ENCODE peak calls at places on chromosomes 6 and 20, in six cellular contexts. Y is anterior cingulate cortex; V is activated CD4-positive, alpha-beta T cell treated with anti-CD3 and anti-CD28 coated beads, Interleukin-2, amount 50 U/mL, for 1 hour; E is astrocyte of the spinal cord; I is heart left ventricle; N is ecto neural progenitor cell. H is an unnamed sample.

GRCh38 chr6:142867988-142868818 is 76.8 kb downstream of the HIVEP2 start:
- DNase-seq in Y (no peak), V (no peak), E (peak; percentile 59), I (no peak), N (no peak), H (no peak)

GRCh38 chr20:16391003-16391402 is 182.2 kb downstream of the KIF16B start:
- DNase-seq in Y (no peak), V (no peak), E (no peak), I (no peak), N (no peak), H (no peak)

GRCh38 chr20:64025826-64026412 is 10.1 kb upstream of the C20orf204 start:
- DNase-seq in Y (no peak), V (no peak), E (no peak), I (no peak), N (no peak), H (no peak)

GRCh38 chr20:64264091-64264490 is 8.5 kb downstream of the PCMTD2 start:
- DNase-seq in Y (no peak), V (no peak), E (no peak), I (no peak), N (no peak), H (no peak)

GRCh38 chr6:118739976-118740771 is 88.8 kb upstream of the CEP85L start:
- DNase-seq in Y (no peak), V (no peak), E (peak; percentile 15), I (no peak), N (no peak), H (no peak)

GRCh38 chr20:1377984-1378742 is 14.7 kb downstream of the FKBP1A start:
- DNase-seq in Y (no peak), V (no peak), E (peak; percentile 48), I (no peak), N (no peak), H (no peak)

GRCh38 chr20:50325215-50325614 is 134.6 kb downstream of the CEBPB start:
- DNase-seq in Y (no peak), V (no peak), E (no peak), I (no peak), N (no peak), H (no peak)

GRCh38 chr20:17967595-17968365 is 814 bp downstream of the SNX5 start:
- DNase-seq in Y (no peak), V (no peak), E (peak; percentile 59), I (no peak), N (no peak), H (no peak)

GRCh38 chr6:161549977-161550655 is 276.3 kb upstream of the AGPAT4 start:
- DNase-seq in Y (no peak), V (no peak), E (no peak), I (no peak), N (no peak), H (no peak)

GRCh38 chr6:122869437-122870024 is 80.5 kb downstream of the SMPDL3A start:
- DNase-seq in Y (peak; percentile 9), V (no peak), E (peak; percentile 60), I (no peak), N (no peak), H (no peak)

GRCh38 chr6:95780037-95780436 is 202.7 kb downstream of the MANEA start:
- DNase-seq in Y (no peak), V (no peak), E (no peak), I (no peak), N (no peak), H (no peak)

GRCh38 chr6:41408982-41409381 is 73.6 kb downstream of the NCR2 start:
- DNase-seq in Y (no peak), V (no peak), E (no peak), I (no peak), N (peak; percentile 66), H (no peak)

GRCh38 chr6:46898011-46898410 is 23.7 kb downstream of the ADGRF5 start:
- DNase-seq in Y (no peak), V (no peak), E (no peak), I (no peak), N (no peak), H (no peak)

GRCh38 chr6:129133770-129134192 is 250.8 kb downstream of the LAMA2 start:
- DNase-seq in Y (no peak), V (no peak), E (peak; percentile 79), I (no peak), N (no peak), H (no peak)

GRCh38 chr6:128118401-128118800 is 217.5 kb upstream of the THEMIS start:
- DNase-seq in Y (no peak), V (no peak), E (peak; percentile 87), I (no peak), N (no peak), H (no peak)

GRCh38 chr20:14711681-14712080 is 374.3 kb upstream of the FLRT3 start:
- DNase-seq in Y (no peak), V (no peak), E (peak; percentile 7), I (no peak), N (no peak), H (no peak)

GRCh38 chr20:18259730-18260129 is 28.6 kb upstream of the ZNF133 start:
- DNase-seq in Y (no peak), V (no peak), E (no peak), I (no peak), N (no peak), H (no peak)

GRCh38 chr20:60579941-60580515 is 621.8 kb downstream of the CDH26 start:
- DNase-seq in Y (no peak), V (no peak), E (no peak), I (no peak), N (no peak), H (no peak)

GRCh38 chr6:142387997-142388815 is 86.4 kb downstream of the ADGRG6 start:
- DNase-seq in Y (no peak), V (no peak), E (peak; percentile 65), I (no peak), N (no peak), H (no peak)

GRCh38 chr6:158040804-158041347 is 59.2 kb downstream of the SYNJ2 start:
- DNase-seq in Y (no peak), V (no peak), E (no peak), I (no peak), N (no peak), H (no peak)

GRCh38 chr6:44464527-44465310 is 77.2 kb downstream of the CDC5L start:
- DNase-seq in Y (no peak), V (no peak), E (no peak), I (no peak), N (no peak), H (peak; percentile 33)

GRCh38 chr6:10194816-10195639 is 219.8 kb downstream of the TFAP2A start:
- DNase-seq in Y (no peak), V (no peak), E (no peak), I (no peak), N (no peak), H (no peak)

GRCh38 chr20:40686434-40686882 is 2.6 kb downstream of the MAFB start:
- DNase-seq in Y (no peak), V (no peak), E (no peak), I (no peak), N (no peak), H (peak; percentile 54)

GRCh38 chr20:25361287-25361683 is 29.4 kb downstream of the ABHD12 start:
- DNase-seq in Y (no peak), V (no peak), E (no peak), I (no peak), N (no peak), H (no peak)

GRCh38 chr20:37356387-37356786 is 10.4 kb downstream of the SRC start:
- DNase-seq in Y (no peak), V (no peak), E (no peak), I (peak; percentile 63), N (no peak), H (no peak)

GRCh38 chr6:157456524-157456829 is 75.5 kb downstream of the ZDHHC14 start:
- DNase-seq in Y (no peak), V (no peak), E (no peak), I (no peak), N (no peak), H (no peak)

GRCh38 chr20:9574182-9574581 is 59.8 kb downstream of the LAMP5 start:
- DNase-seq in Y (no peak), V (no peak), E (no peak), I (no peak), N (peak; percentile 62), H (no peak)

GRCh38 chr6:44475417-44475778 is 87.9 kb downstream of the CDC5L start:
- DNase-seq in Y (no peak), V (no peak), E (no peak), I (no peak), N (no peak), H (no peak)

GRCh38 chr6:155782739-155783459 is 327.3 kb upstream of the NOX3 start:
- DNase-seq in Y (no peak), V (no peak), E (no peak), I (no peak), N (no peak), H (no peak)

GRCh38 chr6:170208651-170209353 is 82.1 kb downstream of the DLL1 start:
- DNase-seq in Y (no peak), V (no peak), E (no peak), I (peak; percentile 9), N (peak; percentile 41), H (no peak)

GRCh38 chr6:80356000-80356399 is 249.5 kb downstream of the BCKDHB start:
- DNase-seq in Y (no peak), V (no peak), E (no peak), I (no peak), N (no peak), H (no peak)

GRCh38 chr20:58229198-58229802 is 847 bp upstream of the ANKRD60 start:
- DNase-seq in Y (no peak), V (no peak), E (no peak), I (no peak), N (no peak), H (no peak)

GRCh38 chr6:2222275-2222842 is 23.0 kb downstream of the GMDS start:
- DNase-seq in Y (no peak), V (no peak), E (no peak), I (no peak), N (no peak), H (no peak)

GRCh38 chr6:139850512-139850911 is 476.1 kb upstream of the CITED2 start:
- DNase-seq in Y (no peak), V (no peak), E (no peak), I (no peak), N (no peak), H (no peak)

GRCh38 chr6:167742719-167743303 is 83.9 kb upstream of the AFDN start:
- DNase-seq in Y (no peak), V (no peak), E (peak; percentile 5), I (no peak), N (no peak), H (no peak)

GRCh38 chr6:159929819-159930218 is 39.0 kb downstream of the MAS1 start:
- DNase-seq in Y (no peak), V (peak; percentile 61), E (no peak), I (no peak), N (no peak), H (no peak)

GRCh38 chr6:2124260-2124709 is 121.1 kb downstream of the GMDS start:
- DNase-seq in Y (no peak), V (no peak), E (no peak), I (no peak), N (no peak), H (no peak)

GRCh38 chr20:58713801-58714339 is 21.3 kb downstream of the NPEPL1 start:
- DNase-seq in Y (no peak), V (no peak), E (no peak), I (peak; percentile 14), N (peak; percentile 43), H (no peak)

GRCh38 chr20:48100483-48100882 is 315.2 kb upstream of the SULF2 start:
- DNase-seq in Y (no peak), V (no peak), E (no peak), I (no peak), N (no peak), H (no peak)

GRCh38 chr6:162615016-162615717 is 112.4 kb downstream of the PRKN start:
- DNase-seq in Y (no peak), V (no peak), E (no peak), I (no peak), N (no peak), H (no peak)

H was measured in H1.